ENCODE peak calls at places on chromosome 19, in six cellular contexts. One of them, this sample, is unnamed.

GRCh38 chr19:7942981-7943443 is 454 bp downstream of the TIMM44 start:
- DNase-seq in A549: no peak
- DNase-seq in ELF-1: no peak
- DNase-seq in Karpas-422: no peak
- DNase-seq in cortex of kidney: no peak
- DNase-seq in substantia nigra: no peak
- DNase-seq in this sample: no peak

GRCh38 chr19:39846678-39847486 is 703 bp upstream of the FBL start:
- DNase-seq in A549: no peak
- DNase-seq in ELF-1: peak; percentile 30
- DNase-seq in Karpas-422: no peak
- DNase-seq in cortex of kidney: no peak
- DNase-seq in substantia nigra: no peak
- DNase-seq in this sample: no peak

GRCh38 chr19:1941146-1942077 is at the start of gene CSNK1G2:
- DNase-seq in A549: no peak
- DNase-seq in ELF-1: no peak
- DNase-seq in Karpas-422: peak; percentile 56
- DNase-seq in cortex of kidney: no peak
- DNase-seq in substantia nigra: no peak
- DNase-seq in this sample: peak; percentile 70

GRCh38 chr19:33767898-33768413 is 28.7 kb upstream of the KCTD15 start:
- DNase-seq in A549: peak; percentile 42
- DNase-seq in ELF-1: peak; percentile 81
- DNase-seq in Karpas-422: peak; percentile 73
- DNase-seq in cortex of kidney: no peak
- DNase-seq in substantia nigra: no peak
- DNase-seq in this sample: peak; percentile 68

GRCh38 chr19:676343-677105 is at the start of gene FSTL3:
- DNase-seq in A549: peak; percentile 55
- DNase-seq in ELF-1: no peak
- DNase-seq in Karpas-422: no peak
- DNase-seq in cortex of kidney: no peak
- DNase-seq in substantia nigra: no peak
- DNase-seq in this sample: no peak

GRCh38 chr19:29543381-29543780 is 17.6 kb downstream of the VSTM2B start:
- DNase-seq in A549: no peak
- DNase-seq in ELF-1: no peak
- DNase-seq in Karpas-422: no peak
- DNase-seq in cortex of kidney: no peak
- DNase-seq in substantia nigra: no peak
- DNase-seq in this sample: peak; percentile 53

GRCh38 chr19:1610579-1610978 is 5.3 kb upstream of the UQCR11 start:
- DNase-seq in A549: no peak
- DNase-seq in ELF-1: no peak
- DNase-seq in Karpas-422: no peak
- DNase-seq in cortex of kidney: no peak
- DNase-seq in substantia nigra: no peak
- DNase-seq in this sample: no peak

GRCh38 chr19:5623397-5624153 is 692 bp downstream of the SAFB start:
- DNase-seq in A549: no peak
- DNase-seq in ELF-1: peak; percentile 12
- DNase-seq in Karpas-422: peak; percentile 58
- DNase-seq in cortex of kidney: no peak
- DNase-seq in substantia nigra: no peak
- DNase-seq in this sample: no peak

GRCh38 chr19:19591133-19591825 is 27.2 kb downstream of the PBX4 start:
- DNase-seq in A549: peak; percentile 58
- DNase-seq in ELF-1: peak; percentile 83
- DNase-seq in Karpas-422: no peak
- DNase-seq in cortex of kidney: no peak
- DNase-seq in substantia nigra: no peak
- DNase-seq in this sample: peak; percentile 89

GRCh38 chr19:23312515-23312914 is 62.3 kb upstream of the ZNF724 start:
- DNase-seq in A549: no peak
- DNase-seq in ELF-1: no peak
- DNase-seq in Karpas-422: no peak
- DNase-seq in cortex of kidney: no peak
- DNase-seq in substantia nigra: no peak
- DNase-seq in this sample: no peak

GRCh38 chr19:7640803-7641202 is 3.9 kb downstream of the STXBP2 start:
- DNase-seq in A549: no peak
- DNase-seq in ELF-1: no peak
- DNase-seq in Karpas-422: no peak
- DNase-seq in cortex of kidney: no peak
- DNase-seq in substantia nigra: no peak
- DNase-seq in this sample: no peak

GRCh38 chr19:8815780-8816179 is 16.3 kb downstream of the ZNF558 start:
- DNase-seq in A549: no peak
- DNase-seq in ELF-1: no peak
- DNase-seq in Karpas-422: no peak
- DNase-seq in cortex of kidney: no peak
- DNase-seq in substantia nigra: no peak
- DNase-seq in this sample: no peak

GRCh38 chr19:47002106-47002766 is 17.4 kb upstream of the NPAS1 start:
- DNase-seq in A549: peak; percentile 60
- DNase-seq in ELF-1: peak; percentile 34
- DNase-seq in Karpas-422: no peak
- DNase-seq in cortex of kidney: no peak
- DNase-seq in substantia nigra: no peak
- DNase-seq in this sample: no peak

GRCh38 chr19:55550321-55550650 is 4.9 kb upstream of the SBK3 start:
- DNase-seq in A549: no peak
- DNase-seq in ELF-1: no peak
- DNase-seq in Karpas-422: no peak
- DNase-seq in cortex of kidney: no peak
- DNase-seq in substantia nigra: no peak
- DNase-seq in this sample: no peak

GRCh38 chr19:46388311-46389095 is 24.9 kb downstream of the CCDC8 start:
- DNase-seq in A549: no peak
- DNase-seq in ELF-1: no peak
- DNase-seq in Karpas-422: no peak
- DNase-seq in cortex of kidney: no peak
- DNase-seq in substantia nigra: no peak
- DNase-seq in this sample: no peak

GRCh38 chr19:39218230-39219007 is 14.4 kb upstream of the SYCN start:
- DNase-seq in A549: no peak
- DNase-seq in ELF-1: no peak
- DNase-seq in Karpas-422: no peak
- DNase-seq in cortex of kidney: no peak
- DNase-seq in substantia nigra: no peak
- DNase-seq in this sample: no peak

GRCh38 chr19:48992571-48993174 is 436 bp downstream of the GYS1 start:
- DNase-seq in A549: no peak
- DNase-seq in ELF-1: no peak
- DNase-seq in Karpas-422: peak; percentile 74
- DNase-seq in cortex of kidney: no peak
- DNase-seq in substantia nigra: peak; percentile 35
- DNase-seq in this sample: no peak

GRCh38 chr19:45761714-45762113 is 7.3 kb downstream of the SIX5 start:
- DNase-seq in A549: no peak
- DNase-seq in ELF-1: peak; percentile 36
- DNase-seq in Karpas-422: no peak
- DNase-seq in cortex of kidney: no peak
- DNase-seq in substantia nigra: no peak
- DNase-seq in this sample: no peak

GRCh38 chr19:2053601-2054389 is 2.8 kb upstream of the MKNK2 start:
- DNase-seq in A549: no peak
- DNase-seq in ELF-1: no peak
- DNase-seq in Karpas-422: no peak
- DNase-seq in cortex of kidney: no peak
- DNase-seq in substantia nigra: no peak
- DNase-seq in this sample: no peak

GRCh38 chr19:9986787-9987281 is 23.5 kb downstream of the COL5A3 start:
- DNase-seq in A549: no peak
- DNase-seq in ELF-1: no peak
- DNase-seq in Karpas-422: no peak
- DNase-seq in cortex of kidney: no peak
- DNase-seq in substantia nigra: no peak
- DNase-seq in this sample: no peak

GRCh38 chr19:24029941-24030636 is 56.9 kb upstream of the ZNF254 start:
- DNase-seq in A549: no peak
- DNase-seq in ELF-1: peak; percentile 11
- DNase-seq in Karpas-422: no peak
- DNase-seq in cortex of kidney: no peak
- DNase-seq in substantia nigra: no peak
- DNase-seq in this sample: no peak

GRCh38 chr19:37995346-37995745 is 88.3 kb downstream of the SIPA1L3 start:
- DNase-seq in A549: no peak
- DNase-seq in ELF-1: no peak
- DNase-seq in Karpas-422: no peak
- DNase-seq in cortex of kidney: no peak
- DNase-seq in substantia nigra: no peak
- DNase-seq in this sample: no peak

GRCh38 chr19:44973982-44974735 is 19.0 kb downstream of the CLPTM1 start:
- DNase-seq in A549: no peak
- DNase-seq in ELF-1: no peak
- DNase-seq in Karpas-422: no peak
- DNase-seq in cortex of kidney: no peak
- DNase-seq in substantia nigra: no peak
- DNase-seq in this sample: no peak

GRCh38 chr19:40517248-40517647 is 50.4 kb downstream of the SPTBN4 start:
- DNase-seq in A549: no peak
- DNase-seq in ELF-1: no peak
- DNase-seq in Karpas-422: no peak
- DNase-seq in cortex of kidney: no peak
- DNase-seq in substantia nigra: no peak
- DNase-seq in this sample: no peak

GRCh38 chr19:15464394-15465385 is at the start of gene RASAL3:
- DNase-seq in A549: no peak
- DNase-seq in ELF-1: no peak
- DNase-seq in Karpas-422: peak; percentile 64
- DNase-seq in cortex of kidney: no peak
- DNase-seq in substantia nigra: no peak
- DNase-seq in this sample: peak; percentile 87

GRCh38 chr19:21574607-21575006 is 69.2 kb downstream of the ZNF429 start:
- DNase-seq in A549: no peak
- DNase-seq in ELF-1: no peak
- DNase-seq in Karpas-422: no peak
- DNase-seq in cortex of kidney: no peak
- DNase-seq in substantia nigra: no peak
- DNase-seq in this sample: no peak

GRCh38 chr19:17219286-17219685 is 4.1 kb downstream of the USE1 start:
- DNase-seq in A549: no peak
- DNase-seq in ELF-1: peak; percentile 51
- DNase-seq in Karpas-422: no peak
- DNase-seq in cortex of kidney: no peak
- DNase-seq in substantia nigra: no peak
- DNase-seq in this sample: no peak

GRCh38 chr19:31349160-31349881 is at the start of gene TSHZ3:
- DNase-seq in A549: peak; percentile 78
- DNase-seq in ELF-1: peak; percentile 24
- DNase-seq in Karpas-422: no peak
- DNase-seq in cortex of kidney: no peak
- DNase-seq in substantia nigra: no peak
- DNase-seq in this sample: peak; percentile 78

GRCh38 chr19:38899447-38900219 is at the start of the genes NFKBIB and SIRT2:
- DNase-seq in A549: peak; percentile 100
- DNase-seq in ELF-1: peak; percentile 100
- DNase-seq in Karpas-422: peak; percentile 100
- DNase-seq in cortex of kidney: no peak
- DNase-seq in substantia nigra: peak; percentile 98
- DNase-seq in this sample: peak; percentile 100

This sample was measured in activated effector memory CD4-positive, alpha-beta T cell treated with anti-CD3 and anti-CD28 coated beads, Interleukin-2, amount 50 U/mL, for 16 hours.